ENCODE peak calls at places on chromosomes 5 and 9, in seven cellular contexts. P is mesendoderm; H is CD4-positive, CD25-positive, alpha-beta regulatory T cell; B is aorta; J is mucosa of descending colon; C is adrenal gland; N is tibial nerve. I is an unnamed sample.
A peak's percentile ranks its signal among the peaks of the same experiment; 100 is the strongest.

GRCh38 chr5:142888469-142889085 is 118.4 kb downstream of the ARHGAP26 start:
- DNase-seq in B (no peak), C (peak; percentile 37), H (peak; percentile 15), P (peak; percentile 71), N (no peak), J (no peak), I (no peak)

GRCh38 chr5:168337361-168337760 is 45.9 kb downstream of the WWC1 start:
- DNase-seq in J (no peak), N (no peak), P (no peak), B (no peak), C (no peak), H (no peak), I (no peak)

GRCh38 chr5:176614805-176615478 is 5.0 kb upstream of the GPRIN1 start:
- DNase-seq in J (no peak), N (no peak), P (no peak), B (no peak), H (no peak), C (peak; percentile 53), I (no peak)

GRCh38 chr5:72256536-72256935 is 63.5 kb downstream of the MRPS27 start:
- DNase-seq in P (no peak), N (no peak), H (no peak), C (no peak), J (no peak), B (no peak), I (no peak)

GRCh38 chr5:34686762-34687268 is 30.7 kb downstream of the RAI14 start:
- DNase-seq in P (peak; percentile 96), N (peak; percentile 48), C (peak; percentile 82), H (no peak), J (peak; percentile 87), B (peak; percentile 86), I (peak; percentile 85)

GRCh38 chr5:122351416-122352157 is 39.5 kb downstream of the SNCAIP start:
- DNase-seq in P (peak; percentile 24), B (no peak), C (no peak), N (no peak), J (peak; percentile 6), H (no peak), I (no peak)

GRCh38 chr5:16596541-16596940 is 20.3 kb downstream of the RETREG1 start:
- DNase-seq in J (no peak), B (no peak), C (no peak), N (no peak), P (no peak), H (no peak), I (no peak)

GRCh38 chr9:129270903-129271431 is 92.9 kb upstream of the IER5L start:
- DNase-seq in H (no peak), C (no peak), J (peak; percentile 14), B (peak; percentile 10), P (no peak), N (no peak), I (no peak)

GRCh38 chr9:115146581-115147021 is 28.6 kb upstream of the TNC start:
- DNase-seq in B (no peak), P (peak; percentile 93), H (no peak), N (no peak), C (no peak), J (no peak), I (no peak)

GRCh38 chr9:98134702-98135557 is 15.9 kb upstream of the TRIM14 start:
- DNase-seq in J (no peak), B (no peak), C (no peak), N (no peak), H (no peak), P (no peak), I (no peak)

GRCh38 chr5:77777281-77777892 is 1.2 kb upstream of the TBCA start:
- DNase-seq in J (no peak), C (no peak), H (no peak), P (no peak), B (no peak), N (no peak), I (no peak)

GRCh38 chr9:3268260-3268659 is 257.5 kb downstream of the RFX3 start:
- DNase-seq in B (no peak), N (no peak), C (no peak), P (no peak), H (no peak), J (no peak), I (no peak)

GRCh38 chr5:140298183-140298601 is 4.7 kb downstream of the PFDN1 start:
- DNase-seq in C (no peak), B (no peak), J (no peak), H (no peak), N (no peak), P (peak; percentile 85), I (no peak)

GRCh38 chr5:124538931-124539330 is 207.5 kb downstream of the ZNF608 start:
- DNase-seq in P (no peak), H (no peak), J (no peak), B (no peak), C (no peak), N (no peak), I (no peak)

GRCh38 chr5:33043598-33043997 is 332.5 kb downstream of the NPR3 start:
- DNase-seq in B (no peak), P (no peak), N (no peak), J (no peak), C (no peak), H (no peak), I (no peak)

GRCh38 chr9:37300620-37301368 is 121.7 kb upstream of the GRHPR start:
- DNase-seq in P (peak; percentile 7), J (no peak), H (no peak), C (no peak), B (no peak), N (no peak), I (no peak)

GRCh38 chr9:27865031-27865438 is 291.8 kb upstream of the C9orf72 start:
- DNase-seq in C (no peak), H (no peak), B (no peak), J (no peak), N (no peak), P (no peak), I (no peak)

GRCh38 chr9:130010151-130010988 is 32.6 kb downstream of the FNBP1 start:
- DNase-seq in J (no peak), B (no peak), P (no peak), C (no peak), H (peak; percentile 55), N (no peak), I (no peak)

GRCh38 chr5:160727296-160727997 is 124.6 kb downstream of the ATP10B start:
- DNase-seq in B (no peak), J (no peak), P (peak; percentile 76), C (no peak), H (no peak), N (no peak), I (no peak)

GRCh38 chr9:81032030-81032572 is 657.2 kb downstream of the TLE1 start:
- DNase-seq in B (peak; percentile 79), N (no peak), J (no peak), H (no peak), P (no peak), C (peak; percentile 15), I (peak; percentile 61)

GRCh38 chr5:74201334-74202081 is 439.0 kb downstream of the ENC1 start:
- DNase-seq in P (no peak), B (no peak), C (peak; percentile 54), N (peak; percentile 27), J (no peak), H (no peak), I (no peak)

GRCh38 chr9:37200572-37201005 is 80.2 kb downstream of the ZCCHC7 start:
- DNase-seq in N (no peak), H (no peak), J (no peak), C (no peak), B (no peak), P (peak; percentile 19), I (no peak)

GRCh38 chr5:134649163-134649916 is 755 bp downstream of the SEC24A start:
- DNase-seq in C (no peak), J (no peak), H (peak; percentile 11), N (no peak), B (peak; percentile 83), P (peak; percentile 7), I (no peak)

GRCh38 chr5:90871356-90871755 is 312.8 kb downstream of the ADGRV1 start:
- DNase-seq in B (no peak), H (no peak), N (no peak), C (no peak), J (no peak), P (no peak), I (no peak)

GRCh38 chr9:90007516-90008430 is 403.0 kb downstream of the GADD45G start:
- DNase-seq in B (no peak), J (no peak), P (peak; percentile 70), H (no peak), N (no peak), C (no peak), I (no peak)

GRCh38 chr9:90099262-90099982 is 494.6 kb downstream of the GADD45G start:
- DNase-seq in P (peak; percentile 47), H (no peak), C (no peak), B (no peak), J (peak; percentile 49), N (no peak), I (no peak)

GRCh38 chr9:124629600-124629999 is 122.4 kb upstream of the NR5A1 start:
- DNase-seq in N (no peak), H (no peak), J (no peak), B (no peak), C (no peak), P (no peak), I (no peak)

GRCh38 chr5:180799194-180799593 is 3.4 kb downstream of the MGAT1 start:
- DNase-seq in H (no peak), J (peak; percentile 75), B (no peak), C (no peak), P (peak; percentile 77), N (no peak), I (no peak)
- H3K4me1 ChIP-seq in H (peaks cover 83% of the 10 kb centered on the region), J (peaks cover 58% of the 10 kb centered on the region), B (peaks cover 2% of the 10 kb centered on the region), C (peaks cover 76% of the 10 kb centered on the region), P (peaks cover 7% of the 10 kb centered on the region), N (peaks cover 63% of the 10 kb centered on the region), I (peaks cover 60% of the 10 kb centered on the region)

DNA sequence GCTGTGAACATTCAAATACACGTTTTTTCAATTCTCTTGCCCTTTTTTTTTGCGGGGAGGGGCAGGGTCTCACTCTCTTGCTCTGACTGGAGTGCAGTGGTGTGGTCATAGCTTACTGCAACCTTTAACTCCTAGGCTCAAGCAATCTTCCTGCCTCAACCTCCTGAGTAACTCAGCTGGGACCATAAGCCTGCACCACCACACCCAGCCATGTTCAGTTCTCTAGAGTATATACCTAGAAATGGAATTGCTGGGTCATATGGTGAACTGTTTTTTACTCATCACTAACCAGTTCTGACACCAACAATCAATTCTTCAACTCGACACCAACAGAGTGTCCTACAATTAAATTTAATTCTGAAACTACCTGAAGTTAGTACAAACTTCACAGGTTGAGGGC is 85.5 kb upstream of the ZNF169 start:
- DNase-seq in B (no peak), C (no peak), N (no peak), J (no peak), P (no peak), H (no peak), I (no peak)
- H3K4me1 ChIP-seq in B (peaks cover 9% of the 10 kb centered on the region), C (peaks cover 100% of the 10 kb centered on the region), N (peaks cover 63% of the 10 kb centered on the region), J (peaks cover 61% of the 10 kb centered on the region), P (peaks cover 14% of the 10 kb centered on the region), H (peaks cover 84% of the 10 kb centered on the region), I (peaks cover 4% of the 10 kb centered on the region)

GRCh38 chr5:171391996-171392577 is 4.4 kb downstream of the NPM1 start:
- DNase-seq in J (no peak), H (no peak), B (peak; percentile 47), P (no peak), N (no peak), C (no peak), I (no peak)
- H3K4me1 ChIP-seq in J (peaks cover 22% of the 10 kb centered on the region), H (peaks cover 49% of the 10 kb centered on the region), B (no peaks in the 10 kb centered on the region), P (peaks cover 2% of the 10 kb centered on the region), N (peaks cover 18% of the 10 kb centered on the region), C (peaks cover 35% of the 10 kb centered on the region), I (peaks cover 45% of the 10 kb centered on the region)

DNA sequence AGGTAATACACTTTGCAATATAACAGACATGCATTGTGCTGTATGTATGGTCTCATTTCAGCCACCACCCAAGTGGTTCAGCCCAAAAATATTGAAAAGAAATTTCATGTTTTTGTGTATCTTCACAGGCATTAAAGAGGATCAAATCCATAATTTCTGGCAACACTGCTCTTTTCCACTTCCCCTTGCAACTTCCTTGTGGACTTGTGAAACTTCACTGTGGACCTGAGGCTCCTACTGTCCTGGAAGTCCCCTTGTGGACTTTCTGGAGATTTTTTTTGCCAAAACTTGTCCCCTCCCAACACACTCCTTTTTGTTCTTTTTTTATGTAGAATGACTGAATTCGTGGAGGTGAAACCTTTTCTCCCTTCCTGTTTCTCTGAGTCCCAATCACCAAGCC is 14.3 kb downstream of the OTULINL start:
- DNase-seq in N (no peak), J (no peak), C (no peak), B (no peak), P (no peak), H (no peak), I (no peak)
- H3K4me1 ChIP-seq in N (no peaks in the 10 kb centered on the region), J (peaks cover 25% of the 10 kb centered on the region), C (peaks cover 11% of the 10 kb centered on the region), B (no peaks in the 10 kb centered on the region), P (no peaks in the 10 kb centered on the region), H (peaks cover 75% of the 10 kb centered on the region), I (no peaks in the 10 kb centered on the region)

I was measured in tibial artery.